ENCODE peak calls at places on chromosome 20, in seven cellular contexts. D is activated CD4-positive, alpha-beta memory T cell treated with anti-CD3 and anti-CD28 coated beads, Interleukin-2, amount 10 ng/mL, durations not matched to agents 7 days and 5 days; N is lower leg skin; V is heart left ventricle; T is mesothelial cell of epicardium; Z is Calu3; B is NCI-H774. F is an unnamed sample.

GRCh38 chr20:63101781-63102719 is 95.3 kb upstream of the BHLHE23 start:
- DNase-seq in D (peak), N (no peak), V (no peak), T (no peak), Z (no peak), B (no peak), F (no peak)

GRCh38 chr20:41172296-41173140 is 35.2 kb downstream of the PLCG1 start:
- DNase-seq in D (peak), N (no peak), V (no peak), T (peak), Z (no peak), B (no peak), F (no peak)

GRCh38 chr20:38997622-38998021 is 35.5 kb downstream of the DHX35 start:
- DNase-seq in D (peak), N (no peak), V (no peak), T (no peak), Z (no peak), B (no peak), F (no peak)

GRCh38 chr20:51070635-51071034 is 47.7 kb upstream of the KCNG1 start:
- DNase-seq in D (no peak), N (no peak), V (no peak), T (no peak), Z (no peak), B (no peak), F (no peak)

GRCh38 chr20:64231621-64232550 is 23.7 kb upstream of the PCMTD2 start:
- DNase-seq in D (no peak), N (no peak), V (peak), T (no peak), Z (no peak), B (no peak), F (no peak)

GRCh38 chr20:5039255-5039657 is 37.9 kb upstream of the SLC23A2 start:
- DNase-seq in D (peak), N (no peak), V (no peak), T (no peak), Z (no peak), B (no peak), F (no peak)

GRCh38 chr20:35307666-35308653 is 15.7 kb upstream of the FAM83C start:
- DNase-seq in D (no peak), N (peak), V (peak), T (no peak), Z (peak), B (no peak), F (peak)

GRCh38 chr20:64119681-64120341 is 12.4 kb upstream of the NPBWR2 start:
- DNase-seq in D (no peak), N (no peak), V (peak), T (peak), Z (no peak), B (no peak), F (no peak)

GRCh38 chr20:47551841-47552240 is 50.2 kb downstream of the NCOA3 start:
- DNase-seq in D (no peak), N (no peak), V (no peak), T (no peak), Z (no peak), B (no peak), F (no peak)

GRCh38 chr20:63116412-63117106 is 99.4 kb downstream of the YTHDF1 start:
- DNase-seq in D (no peak), N (no peak), V (peak), T (peak), Z (no peak), B (no peak), F (no peak)

GRCh38 chr20:36847009-36847709 is 28.8 kb upstream of the TLDC2 start:
- DNase-seq in D (no peak), N (peak), V (peak), T (no peak), Z (peak), B (no peak), F (peak)

GRCh38 chr20:855466-856360 is 22.2 kb downstream of the FAM110A start:
- DNase-seq in D (no peak), N (no peak), V (no peak), T (no peak), Z (no peak), B (no peak), F (no peak)

GRCh38 chr20:53390780-53391179 is 202.9 kb downstream of the ZNF217 start:
- DNase-seq in D (no peak), N (no peak), V (no peak), T (no peak), Z (no peak), B (no peak), F (no peak)

GRCh38 chr20:10939297-10939949 is 265.6 kb upstream of the JAG1 start:
- DNase-seq in D (no peak), N (no peak), V (no peak), T (no peak), Z (no peak), B (no peak), F (no peak)

GRCh38 chr20:2329286-2329685 is 33.5 kb downstream of the TGM3 start:
- DNase-seq in D (no peak), N (no peak), V (no peak), T (no peak), Z (no peak), B (no peak), F (no peak)

GRCh38 chr20:40323411-40323810 is 365.6 kb downstream of the MAFB start:
- DNase-seq in D (no peak), N (no peak), V (no peak), T (no peak), Z (no peak), B (no peak), F (no peak)

GRCh38 chr20:40255368-40255767 is 433.7 kb downstream of the MAFB start:
- DNase-seq in D (no peak), N (no peak), V (no peak), T (no peak), Z (no peak), B (no peak), F (no peak)

GRCh38 chr20:13302647-13303425 is 81.8 kb downstream of the ISM1 start:
- DNase-seq in D (peak), N (no peak), V (no peak), T (no peak), Z (peak), B (peak), F (peak)

GRCh38 chr20:59010321-59010994 is 3.4 kb upstream of the CTSZ start:
- DNase-seq in D (no peak), N (no peak), V (peak), T (peak), Z (no peak), B (no peak), F (no peak)

GRCh38 chr20:15139522-15139921 is 802.1 kb upstream of the FLRT3 start:
- DNase-seq in D (no peak), N (no peak), V (no peak), T (no peak), Z (no peak), B (no peak), F (no peak)

GRCh38 chr20:2840138-2840966 is at the start of the genes PCED1A and VPS16:
- DNase-seq in D (peak), N (peak), V (peak), T (peak), Z (peak), B (peak), F (peak)

GRCh38 chr20:33914871-33915270 is 78.8 kb upstream of the RALY start:
- DNase-seq in D (peak), N (no peak), V (no peak), T (no peak), Z (peak), B (no peak), F (no peak)

GRCh38 chr20:41150664-41151063 is 13.3 kb downstream of the PLCG1 start:
- DNase-seq in D (peak), N (no peak), V (peak), T (no peak), Z (no peak), B (no peak), F (no peak)

GRCh38 chr20:62935968-62936585 is 1.9 kb upstream of the GID8 start:
- DNase-seq in D (no peak), N (no peak), V (no peak), T (no peak), Z (no peak), B (no peak), F (no peak)

GRCh38 chr20:2820084-2820895 is 4.1 kb downstream of the TMEM239 start:
- DNase-seq in D (peak), N (no peak), V (no peak), T (peak), Z (no peak), B (no peak), F (no peak)

GRCh38 chr20:47857142-47857993 is 72.1 kb upstream of the SULF2 start:
- DNase-seq in D (no peak), N (no peak), V (peak), T (no peak), Z (no peak), B (no peak), F (no peak)

F was measured in substantia nigra.